ENCODE peak calls at places on chromosomes 12 and 14, in six cellular contexts. J, S, V, X, B and K are unnamed samples.

GRCh38 chr12:22899184-22899583 is 274.2 kb downstream of the ETNK1 start:
- DNase-seq in J (no peak), S (no peak), V (no peak), X (no peak), B (no peak), K (no peak)

GRCh38 chr12:120381752-120382419 is 12.9 kb upstream of the MSI1 start:
- DNase-seq in J (no peak), S (no peak), V (no peak), X (no peak), B (peak; percentile 77), K (no peak)

GRCh38 chr12:57744777-57745484 is at the start of gene TSPAN31:
- DNase-seq in J (peak; percentile 98), S (peak; percentile 93), V (peak; percentile 99), X (peak; percentile 95), B (peak; percentile 99), K (peak; percentile 96)

GRCh38 chr12:108630481-108631207 is 3.0 kb downstream of the SELPLG start:
- DNase-seq in J (no peak), S (peak; percentile 78), V (no peak), X (no peak), B (peak; percentile 44), K (no peak)

GRCh38 chr12:39116877-39117276 is 211.5 kb upstream of the CPNE8 start:
- DNase-seq in J (no peak), S (no peak), V (no peak), X (no peak), B (no peak), K (no peak)

GRCh38 chr12:57127101-57127709 is 1.1 kb upstream of the LRP1 start:
- DNase-seq in J (peak; percentile 68), S (no peak), V (peak; percentile 86), X (peak; percentile 73), B (no peak), K (no peak)

GRCh38 chr12:84842406-84843013 is 70.1 kb downstream of the SLC6A15 start:
- DNase-seq in J (peak; percentile 28), S (peak; percentile 23), V (no peak), X (no peak), B (peak; percentile 75), K (no peak)

GRCh38 chr12:46556820-46557524 is 184.4 kb upstream of the SLC38A2 start:
- DNase-seq in J (peak; percentile 83), S (peak; percentile 62), V (no peak), X (no peak), B (peak; percentile 87), K (no peak)

GRCh38 chr14:94884616-94885230 is 114.8 kb upstream of the GSC start:
- DNase-seq in J (no peak), S (no peak), V (no peak), X (no peak), B (no peak), K (no peak)

GRCh38 chr14:61525293-61526011 is 169.9 kb upstream of the HIF1A start:
- DNase-seq in J (peak; percentile 97), S (peak; percentile 63), V (peak; percentile 86), X (peak; percentile 47), B (peak; percentile 82), K (no peak)

GRCh38 chr14:74913986-74914573 is 9.0 kb downstream of the RPS6KL1 start:
- DNase-seq in J (peak; percentile 12), S (peak; percentile 37), V (peak; percentile 86), X (peak; percentile 71), B (peak; percentile 85), K (no peak)

GRCh38 chr12:111599459-111600295 is 562 bp upstream of the ATXN2 start:
- DNase-seq in J (peak; percentile 86), S (peak; percentile 84), V (peak; percentile 91), X (peak; percentile 93), B (peak; percentile 98), K (peak; percentile 75)
- TF ChIP-seq CTCF in J (no peak), S (peak; percentile 14), V (no peak), X (no peak), B (peak; percentile 12), K (no peak)

GRCh38 chr12:91858186-91858585 is 287.5 kb downstream of the BTG1 start:
- DNase-seq in J (no peak), S (no peak), V (no peak), X (no peak), B (no peak), K (no peak)

GRCh38 chr12:91852646-91853045 is 293.0 kb downstream of the BTG1 start:
- DNase-seq in J (no peak), S (no peak), V (no peak), X (no peak), B (peak; percentile 18), K (no peak)

GRCh38 chr12:91853350-91854127 is 292.1 kb downstream of the BTG1 start:
- DNase-seq in J (no peak), S (no peak), V (no peak), X (no peak), B (no peak), K (no peak)

GRCh38 chr12:91851741-91852477 is 293.7 kb downstream of the BTG1 start:
- DNase-seq in J (no peak), S (no peak), V (no peak), X (no peak), B (no peak), K (no peak)

DNA sequence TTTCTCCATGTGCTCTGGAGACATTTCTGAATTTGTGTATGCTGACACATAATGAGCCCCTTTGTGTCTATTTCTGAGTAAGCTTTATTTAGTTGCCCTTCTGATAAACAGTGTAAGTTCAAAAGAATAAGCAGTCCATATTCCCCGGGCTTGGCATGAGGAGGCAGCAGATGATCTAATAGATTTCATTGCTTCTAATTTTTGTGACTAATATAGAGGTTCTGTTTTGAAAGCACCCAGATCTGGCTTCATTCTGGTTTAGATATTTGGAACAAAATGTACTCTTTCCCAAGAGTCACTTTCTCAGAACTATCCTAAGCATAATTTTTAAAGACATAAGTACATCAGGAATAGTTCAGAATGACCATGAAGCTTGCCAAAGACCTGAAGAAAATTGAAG is 290.9 kb downstream of the BTG1 start:
- DNase-seq in J (no peak), S (no peak), V (peak; percentile 39), X (no peak), B (peak; percentile 84), K (no peak)
- TF ChIP-seq CTCF in J (no peak), S (no peak), V (no peak), X (no peak), B (peak; percentile 33), K (no peak)

DNA sequence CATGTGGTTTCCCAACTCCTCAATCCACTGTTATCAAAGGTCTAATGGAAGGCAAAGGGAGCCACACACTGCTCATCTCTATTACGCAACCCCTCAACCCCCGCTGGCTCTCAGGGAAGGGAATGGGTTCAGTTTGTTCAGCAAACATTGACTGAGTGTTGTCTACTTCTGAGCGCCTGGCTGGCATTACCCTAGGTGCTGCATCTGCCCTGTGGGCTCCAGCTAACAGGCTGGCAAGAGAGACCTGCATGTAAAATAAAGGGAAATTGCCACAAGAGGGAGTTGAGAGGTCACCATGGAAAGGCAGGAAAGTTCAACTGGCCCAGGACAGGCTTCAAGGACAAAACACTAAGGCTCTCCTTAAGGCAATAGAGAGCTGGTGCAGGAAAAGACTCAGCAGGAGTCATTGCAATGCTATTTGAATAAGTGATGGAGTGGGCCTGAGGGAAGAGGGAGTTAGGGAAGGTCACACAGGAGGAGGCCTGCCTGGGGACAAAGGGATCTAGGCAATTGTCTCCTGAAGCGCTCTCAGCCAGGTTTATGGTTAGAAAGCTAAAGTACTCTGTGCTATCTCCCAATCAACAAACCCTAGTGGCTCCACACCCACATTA is 5.5 kb upstream of the ZNF740 start:
- DNase-seq in J (no peak), S (no peak), V (no peak), X (no peak), B (no peak), K (no peak)
- TF ChIP-seq CTCF in J (peak; percentile 41), S (peak; percentile 29), V (no peak), X (no peak), B (peak; percentile 17), K (no peak)

GRCh38 chr14:71166434-71166833 is 259.2 kb downstream of the PCNX1 start:
- DNase-seq in J (peak; percentile 8), S (peak; percentile 67), V (no peak), X (no peak), B (peak; percentile 94), K (no peak)
- TF ChIP-seq CTCF in J (peak; percentile 54), S (peak; percentile 96), V (peak; percentile 64), X (no peak), B (peak; percentile 99), K (no peak)

DNA sequence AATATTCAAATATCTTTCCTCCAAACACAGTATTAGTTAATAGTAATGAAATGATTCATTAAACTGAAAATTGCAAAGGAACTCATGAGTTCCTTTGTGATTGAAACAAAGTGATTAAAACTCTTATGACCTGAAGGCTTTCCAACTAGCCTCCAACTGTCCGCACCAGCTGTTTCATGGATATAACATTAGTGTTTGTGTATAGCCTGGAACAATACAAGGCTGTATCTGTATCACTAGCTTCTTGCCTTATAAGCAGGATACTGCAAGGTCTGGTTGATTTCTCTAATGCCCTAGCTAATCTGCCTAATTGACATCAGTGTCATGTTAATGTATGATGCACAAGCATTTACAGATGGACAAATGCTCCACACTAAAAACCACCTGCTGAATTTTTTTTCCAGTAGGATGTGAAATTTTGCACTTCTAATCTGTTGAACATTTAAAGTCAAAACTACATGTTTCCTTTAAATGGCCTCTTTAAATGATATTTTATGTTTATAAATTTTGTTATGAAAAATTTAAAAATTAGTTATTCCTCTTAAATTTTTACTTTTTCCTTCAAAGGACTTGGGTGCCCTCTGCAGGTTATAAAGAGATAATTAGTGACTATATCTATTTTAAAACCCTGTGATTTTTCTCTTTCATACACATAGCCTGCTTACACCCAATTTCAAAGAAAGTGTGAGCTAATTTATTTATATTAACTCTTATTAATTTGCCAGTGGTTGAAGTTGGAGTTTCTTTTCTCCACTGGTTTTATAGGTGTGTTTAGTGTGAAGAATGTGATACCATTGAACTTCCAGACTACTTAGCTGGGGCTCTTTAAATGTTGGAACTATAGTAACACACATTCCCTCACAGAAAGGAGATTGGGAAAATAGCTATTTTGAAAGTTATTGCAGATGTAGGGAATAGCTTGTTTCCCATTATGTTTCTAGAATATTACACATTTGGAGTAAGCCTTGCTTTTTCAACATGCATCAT is 25.4 kb downstream of the AP5M1 start:
- DNase-seq in J (no peak), S (no peak), V (no peak), X (no peak), B (peak; percentile 54), K (no peak)
- TF ChIP-seq CTCF in J (peak; percentile 18), S (peak; percentile 41), V (peak; percentile 22), X (no peak), B (peak; percentile 44), K (no peak)

GRCh38 chr14:24952851-24953666 is 96.9 kb downstream of the STXBP6 start:
- DNase-seq in J (no peak), S (no peak), V (no peak), X (no peak), B (no peak), K (no peak)
- TF ChIP-seq CTCF in J (no peak), S (no peak), V (no peak), X (no peak), B (peak; percentile 23), K (no peak)